ENCODE peak calls at places on chromosomes 6 and 20, in seven cellular contexts. L, E, P, D, R, X and C are unnamed samples.
A peak's percentile ranks its signal among the peaks of the same experiment; 100 is the strongest.

GRCh38 chr6:111981441-111981840 is 72.5 kb upstream of the CCN6 start:
- DNase-seq in L (no peak), E (no peak), P (no peak), D (no peak), R (no peak), X (no peak), C (no peak)

GRCh38 chr20:37343212-37343993 is 2.5 kb upstream of the SRC start:
- DNase-seq in L (no peak), E (no peak), P (no peak), D (peak; percentile 75), R (no peak), X (no peak), C (peak; percentile 64)

GRCh38 chr20:47719625-47720024 is 65.7 kb downstream of the SULF2 start:
- DNase-seq in L (no peak), E (no peak), P (no peak), D (no peak), R (no peak), X (no peak), C (no peak)

GRCh38 chr6:21151178-21151956 is 442.2 kb upstream of the SOX4 start:
- DNase-seq in L (no peak), E (no peak), P (no peak), D (peak; percentile 48), R (no peak), X (no peak), C (no peak)

GRCh38 chr20:6029538-6029937 is 24.3 kb downstream of the LRRN4 start:
- DNase-seq in L (no peak), E (no peak), P (no peak), D (no peak), R (no peak), X (no peak), C (no peak)

GRCh38 chr20:36572701-36573102 is 695 bp upstream of the TGIF2 start:
- DNase-seq in L (no peak), E (no peak), P (no peak), D (peak; percentile 38), R (peak; percentile 39), X (no peak), C (no peak)

GRCh38 chr6:157514659-157515496 is 133.9 kb downstream of the ZDHHC14 start:
- DNase-seq in L (no peak), E (no peak), P (no peak), D (no peak), R (peak; percentile 94), X (no peak), C (no peak)

GRCh38 chr6:17707371-17707651 is 586 bp upstream of the NUP153 start:
- DNase-seq in L (no peak), E (no peak), P (no peak), D (no peak), R (no peak), X (no peak), C (no peak)

GRCh38 chr20:52840041-52840440 is 132.1 kb upstream of the TSHZ2 start:
- DNase-seq in L (no peak), E (no peak), P (no peak), D (no peak), R (no peak), X (no peak), C (no peak)

GRCh38 chr6:82118150-82118562 is 129.4 kb downstream of the IBTK start:
- DNase-seq in L (no peak), E (no peak), P (no peak), D (no peak), R (no peak), X (no peak), C (no peak)

GRCh38 chr20:39762716-39763115 is 800.6 kb downstream of the DHX35 start:
- DNase-seq in L (no peak), E (no peak), P (no peak), D (no peak), R (no peak), X (no peak), C (no peak)

GRCh38 chr6:48111575-48111974 is 578 bp upstream of the PTCHD4 start:
- DNase-seq in L (no peak), E (no peak), P (no peak), D (no peak), R (no peak), X (no peak), C (no peak)

GRCh38 chr6:119517428-119517827 is 167.9 kb upstream of the MAN1A1 start:
- DNase-seq in L (no peak), E (no peak), P (no peak), D (no peak), R (no peak), X (no peak), C (no peak)

GRCh38 chr6:82040405-82041221 is 206.9 kb downstream of the IBTK start:
- DNase-seq in L (no peak), E (peak; percentile 63), P (peak; percentile 42), D (peak; percentile 53), R (no peak), X (no peak), C (no peak)

GRCh38 chr6:5707646-5708045 is 299.1 kb downstream of the NRN1 start:
- DNase-seq in L (no peak), E (no peak), P (no peak), D (no peak), R (no peak), X (no peak), C (no peak)

GRCh38 chr6:68891419-68891818 is 256.3 kb downstream of the ADGRB3 start:
- DNase-seq in L (no peak), E (no peak), P (no peak), D (no peak), R (no peak), X (no peak), C (no peak)

GRCh38 chr6:109454483-109455160 is 950 bp downstream of the MICAL1 start:
- DNase-seq in L (no peak), E (peak; percentile 39), P (no peak), D (peak; percentile 50), R (no peak), X (no peak), C (peak; percentile 77)

GRCh38 chr6:109455161-109455501 is 441 bp downstream of the MICAL1 start:
- DNase-seq in L (no peak), E (no peak), P (no peak), D (no peak), R (no peak), X (no peak), C (no peak)

GRCh38 chr6:109456283-109456583 is 661 bp upstream of the MICAL1 start:
- DNase-seq in L (no peak), E (no peak), P (no peak), D (peak; percentile 35), R (no peak), X (no peak), C (no peak)

GRCh38 chr6:109456710-109457595 is 1.4 kb upstream of the MICAL1 start:
- DNase-seq in L (no peak), E (peak; percentile 64), P (no peak), D (peak; percentile 74), R (no peak), X (no peak), C (peak; percentile 82)

GRCh38 chr6:109455502-109456282 is at the start of gene MICAL1:
- DNase-seq in L (peak; percentile 54), E (peak; percentile 71), P (no peak), D (peak; percentile 74), R (peak; percentile 89), X (no peak), C (peak; percentile 82)
- TF ChIP-seq POLR2A in L (peak; percentile 20), E (no peak), P (no peak), D (no peak), R (peak; percentile 55), X (peak; percentile 46), C (no peak)

DNA sequence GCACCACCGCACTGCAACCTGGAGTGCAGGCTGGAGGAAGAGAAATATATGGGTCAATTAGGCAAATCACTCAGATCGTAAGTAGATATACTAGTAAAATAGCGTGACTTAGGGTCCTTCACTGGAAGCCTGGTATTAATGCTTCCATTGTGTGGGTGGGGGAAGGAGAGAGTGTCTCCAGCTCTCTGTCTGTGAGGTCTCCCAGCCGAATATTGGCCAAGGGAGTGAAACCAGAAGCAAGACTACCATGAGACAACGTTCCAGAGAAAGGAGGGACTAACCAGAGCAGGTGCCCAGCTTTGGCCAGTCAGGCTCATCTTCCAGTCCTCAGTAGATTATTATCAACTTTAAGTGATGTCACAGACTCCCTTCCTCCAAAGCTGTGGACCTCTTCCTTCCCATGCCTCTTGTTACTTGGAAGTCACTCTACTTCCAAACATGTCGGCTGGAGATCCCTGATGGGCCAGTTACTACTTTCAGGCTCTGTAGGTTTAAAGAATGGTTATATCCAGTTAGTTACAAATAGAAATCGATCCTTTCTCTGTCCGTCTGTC is 28.8 kb downstream of the MTHFD1L start:
- DNase-seq in L (no peak), E (no peak), P (no peak), D (no peak), R (no peak), X (no peak), C (no peak)
- TF ChIP-seq POLR2A in L (no peak), E (no peak), P (no peak), D (no peak), R (no peak), X (no peak), C (no peak)

DNA sequence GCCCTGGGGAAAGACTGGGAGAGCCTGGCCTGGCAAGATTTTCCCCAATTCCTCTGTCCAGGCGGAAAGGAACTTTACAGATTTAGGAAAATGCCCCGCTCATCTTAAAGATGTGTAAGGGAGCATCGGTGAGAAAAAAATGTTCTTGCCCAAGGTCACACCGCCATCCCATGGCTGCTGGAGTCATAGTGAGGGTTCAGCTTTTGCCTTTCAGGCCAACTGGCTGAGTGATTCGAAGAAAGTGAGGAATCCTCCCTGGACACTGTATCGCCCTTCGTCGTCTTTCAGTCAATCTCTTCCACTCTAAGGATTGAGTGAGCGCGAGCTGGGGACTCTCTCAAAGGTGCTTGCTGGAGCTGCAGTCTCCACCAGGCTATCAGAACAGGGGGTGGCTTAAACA is 1.4 kb downstream of the WFDC2 start:
- DNase-seq in L (no peak), E (no peak), P (no peak), D (peak; percentile 21), R (no peak), X (no peak), C (no peak)
- TF ChIP-seq POLR2A in L (no peak), E (no peak), P (no peak), D (no peak), R (no peak), X (no peak), C (no peak)

GRCh38 chr20:62143976-62144825 is 632 bp downstream of the SS18L1 start:
- DNase-seq in L (no peak), E (peak; percentile 58), P (no peak), D (peak; percentile 66), R (peak; percentile 48), X (no peak), C (peak; percentile 80)
- TF ChIP-seq POLR2A in L (no peak), E (no peak), P (peak; percentile 6), D (no peak), R (no peak), X (no peak), C (no peak)

GRCh38 chr6:32983964-32984638 is 15.7 kb downstream of the BRD2 start:
- DNase-seq in L (no peak), E (no peak), P (no peak), D (no peak), R (no peak), X (no peak), C (no peak)
- TF ChIP-seq POLR2A in L (no peak), E (no peak), P (no peak), D (no peak), R (no peak), X (no peak), C (no peak)